ENCODE peak calls at places on chromosomes 11 and 22, in seven cellular contexts. N is substantia nigra; G is uterus; E is CD4-positive, alpha-beta T cell; K is fibroblast of pulmonary artery; S is esophagus squamous epithelium; F is activated CD4-positive, alpha-beta T cell treated with anti-CD3 and anti-CD28 coated beads, Interleukin-2, amount 10 ng/mL, durations not matched to agents 7 days and 5 days. Z is an unnamed sample.

GRCh38 chr11:126538071-126538470 is 182.6 kb downstream of the ST3GAL4 start:
- DNase-seq in K (no peak), S (no peak), G (no peak), F (no peak), N (no peak), E (no peak), Z (no peak)

GRCh38 chr22:39723463-39723862 is 152.9 kb downstream of the CACNA1I start:
- DNase-seq in K (no peak), S (no peak), E (no peak), N (no peak), G (no peak), F (no peak), Z (no peak)

GRCh38 chr11:64028398-64029115 is 7.2 kb upstream of the FLRT1 start:
- DNase-seq in K (no peak), N (no peak), E (no peak), F (no peak), S (no peak), G (no peak), Z (no peak)

GRCh38 chr11:90288207-90288821 is 65.5 kb upstream of the CHORDC1 start:
- DNase-seq in G (no peak), S (no peak), N (no peak), K (peak; percentile 17), E (no peak), F (no peak), Z (no peak)

GRCh38 chr22:20024225-20025087 is 3.5 kb downstream of the TANGO2 start:
- DNase-seq in F (no peak), K (no peak), N (no peak), S (no peak), E (no peak), G (no peak), Z (no peak)

GRCh38 chr11:62399868-62400245 is 19.0 kb upstream of the SCGB1A1 start:
- DNase-seq in F (no peak), N (no peak), S (no peak), E (no peak), G (peak; percentile 59), K (no peak), Z (no peak)

GRCh38 chr11:130390071-130390758 is 38.2 kb downstream of the ADAMTS8 start:
- DNase-seq in S (no peak), N (no peak), G (peak; percentile 46), E (no peak), F (no peak), K (peak; percentile 78), Z (peak; percentile 60)

GRCh38 chr11:30422828-30423648 is 100.1 kb downstream of the ARL14EP start:
- DNase-seq in E (no peak), G (peak; percentile 23), F (no peak), S (no peak), K (no peak), N (no peak), Z (no peak)

GRCh38 chr11:111920908-111921307 is 2.2 kb downstream of the C11orf52 start:
- DNase-seq in F (no peak), E (no peak), K (no peak), S (no peak), N (no peak), G (no peak), Z (no peak)

GRCh38 chr11:72769680-72770079 is 17.5 kb upstream of the ARAP1 start:
- DNase-seq in K (no peak), S (no peak), N (no peak), F (no peak), E (no peak), G (no peak), Z (no peak)

GRCh38 chr11:109729761-109730160 is 307.8 kb downstream of the C11orf87 start:
- DNase-seq in G (no peak), F (no peak), K (no peak), S (no peak), N (no peak), E (no peak), Z (no peak)

GRCh38 chr11:132605794-132606570 is 926.3 kb downstream of the OPCML start:
- DNase-seq in F (no peak), N (no peak), G (no peak), E (no peak), S (no peak), K (no peak), Z (no peak)

GRCh38 chr11:73980001-73980960 is 2.4 kb downstream of the UCP2 start:
- DNase-seq in K (no peak), S (peak; percentile 24), N (no peak), G (no peak), E (peak; percentile 79), F (peak; percentile 94), Z (no peak)

GRCh38 chr22:40200795-40201194 is 23.1 kb downstream of the TNRC6B start:
- DNase-seq in N (no peak), K (no peak), E (no peak), G (no peak), S (no peak), F (no peak), Z (no peak)

GRCh38 chr22:22022255-22022840 is 39.8 kb upstream of the TOP3B start:
- DNase-seq in S (no peak), G (no peak), E (no peak), K (no peak), N (no peak), F (no peak), Z (no peak)